ENCODE peak calls at places on chromosome 12, in ten cellular contexts. One of them, this sample, is unnamed.

GRCh38 chr12:67647547-67648305 is 819 bp upstream of the DYRK2 start:
- DNase-seq in NCI-H1105: peak; percentile 57
- DNase-seq in naive thymus-derived CD8-positive, alpha-beta T cell: peak; percentile 63
- DNase-seq in cardiac muscle cell: peak; percentile 89
- DNase-seq in T-helper 1 cell: peak; percentile 19
- DNase-seq in fibroblast of villous mesenchyme: peak; percentile 91
- DNase-seq in stimulated activated CD4-positive, alpha-beta T cell treated with anti-CD3 and anti-CD28 coated beads, Interleukin-4, amount 100 ng/mL, for 24 hours: peak; percentile 39
- DNase-seq in GM12878: no peak
- DNase-seq in upper lobe of left lung: peak; percentile 87
- DNase-seq in SJSA1: peak; percentile 83
- DNase-seq in this sample: peak; percentile 89

GRCh38 chr12:114314974-114315720 is 90.8 kb downstream of the TBX5 start:
- DNase-seq in stimulated activated CD4-positive, alpha-beta T cell treated with anti-CD3 and anti-CD28 coated beads, Interleukin-4, amount 100 ng/mL, for 24 hours: no peak
- DNase-seq in GM12878: no peak
- DNase-seq in cardiac muscle cell: no peak
- DNase-seq in NCI-H1105: no peak
- DNase-seq in fibroblast of villous mesenchyme: no peak
- DNase-seq in upper lobe of left lung: no peak
- DNase-seq in T-helper 1 cell: no peak
- DNase-seq in SJSA1: no peak
- DNase-seq in naive thymus-derived CD8-positive, alpha-beta T cell: no peak
- DNase-seq in this sample: no peak

GRCh38 chr12:98373019-98373554 is 142.3 kb upstream of the TMPO start:
- DNase-seq in cardiac muscle cell: peak; percentile 71
- DNase-seq in NCI-H1105: peak; percentile 60
- DNase-seq in T-helper 1 cell: no peak
- DNase-seq in fibroblast of villous mesenchyme: peak; percentile 50
- DNase-seq in stimulated activated CD4-positive, alpha-beta T cell treated with anti-CD3 and anti-CD28 coated beads, Interleukin-4, amount 100 ng/mL, for 24 hours: no peak
- DNase-seq in upper lobe of left lung: no peak
- DNase-seq in naive thymus-derived CD8-positive, alpha-beta T cell: no peak
- DNase-seq in GM12878: no peak
- DNase-seq in SJSA1: no peak
- DNase-seq in this sample: peak; percentile 57

GRCh38 chr12:110917467-110917866 is 2.9 kb downstream of the MYL2 start:
- DNase-seq in naive thymus-derived CD8-positive, alpha-beta T cell: no peak
- DNase-seq in GM12878: no peak
- DNase-seq in SJSA1: peak; percentile 75
- DNase-seq in stimulated activated CD4-positive, alpha-beta T cell treated with anti-CD3 and anti-CD28 coated beads, Interleukin-4, amount 100 ng/mL, for 24 hours: no peak
- DNase-seq in upper lobe of left lung: no peak
- DNase-seq in cardiac muscle cell: peak; percentile 86
- DNase-seq in T-helper 1 cell: no peak
- DNase-seq in NCI-H1105: no peak
- DNase-seq in fibroblast of villous mesenchyme: peak; percentile 7
- DNase-seq in this sample: no peak

GRCh38 chr12:100265732-100266131 is 1.1 kb downstream of the DEPDC4 start:
- DNase-seq in T-helper 1 cell: no peak
- DNase-seq in SJSA1: no peak
- DNase-seq in GM12878: no peak
- DNase-seq in naive thymus-derived CD8-positive, alpha-beta T cell: no peak
- DNase-seq in upper lobe of left lung: no peak
- DNase-seq in NCI-H1105: no peak
- DNase-seq in stimulated activated CD4-positive, alpha-beta T cell treated with anti-CD3 and anti-CD28 coated beads, Interleukin-4, amount 100 ng/mL, for 24 hours: no peak
- DNase-seq in fibroblast of villous mesenchyme: no peak
- DNase-seq in cardiac muscle cell: no peak
- DNase-seq in this sample: no peak

GRCh38 chr12:2395352-2395977 is 342.7 kb downstream of the CACNA1C start:
- DNase-seq in cardiac muscle cell: peak; percentile 55
- DNase-seq in naive thymus-derived CD8-positive, alpha-beta T cell: peak; percentile 21
- DNase-seq in T-helper 1 cell: no peak
- DNase-seq in upper lobe of left lung: no peak
- DNase-seq in fibroblast of villous mesenchyme: peak; percentile 51
- DNase-seq in SJSA1: peak; percentile 70
- DNase-seq in stimulated activated CD4-positive, alpha-beta T cell treated with anti-CD3 and anti-CD28 coated beads, Interleukin-4, amount 100 ng/mL, for 24 hours: peak; percentile 31
- DNase-seq in GM12878: no peak
- DNase-seq in NCI-H1105: no peak
- DNase-seq in this sample: peak; percentile 20

GRCh38 chr12:28114488-28114887 is 75.8 kb upstream of the CCDC91 start:
- DNase-seq in cardiac muscle cell: no peak
- DNase-seq in SJSA1: no peak
- DNase-seq in fibroblast of villous mesenchyme: no peak
- DNase-seq in GM12878: no peak
- DNase-seq in upper lobe of left lung: no peak
- DNase-seq in stimulated activated CD4-positive, alpha-beta T cell treated with anti-CD3 and anti-CD28 coated beads, Interleukin-4, amount 100 ng/mL, for 24 hours: no peak
- DNase-seq in T-helper 1 cell: no peak
- DNase-seq in naive thymus-derived CD8-positive, alpha-beta T cell: no peak
- DNase-seq in NCI-H1105: no peak
- DNase-seq in this sample: no peak

GRCh38 chr12:12158858-12159257 is 88.1 kb downstream of the BCL2L14 start:
- DNase-seq in SJSA1: no peak
- DNase-seq in stimulated activated CD4-positive, alpha-beta T cell treated with anti-CD3 and anti-CD28 coated beads, Interleukin-4, amount 100 ng/mL, for 24 hours: no peak
- DNase-seq in upper lobe of left lung: no peak
- DNase-seq in T-helper 1 cell: no peak
- DNase-seq in GM12878: no peak
- DNase-seq in fibroblast of villous mesenchyme: no peak
- DNase-seq in NCI-H1105: no peak
- DNase-seq in naive thymus-derived CD8-positive, alpha-beta T cell: no peak
- DNase-seq in cardiac muscle cell: peak; percentile 72
- DNase-seq in this sample: no peak

GRCh38 chr12:6735448-6736191 is 11.8 kb downstream of the COPS7A start:
- DNase-seq in SJSA1: no peak
- DNase-seq in cardiac muscle cell: peak; percentile 72
- DNase-seq in naive thymus-derived CD8-positive, alpha-beta T cell: no peak
- DNase-seq in stimulated activated CD4-positive, alpha-beta T cell treated with anti-CD3 and anti-CD28 coated beads, Interleukin-4, amount 100 ng/mL, for 24 hours: peak; percentile 36
- DNase-seq in upper lobe of left lung: peak; percentile 66
- DNase-seq in fibroblast of villous mesenchyme: peak; percentile 62
- DNase-seq in NCI-H1105: peak; percentile 62
- DNase-seq in T-helper 1 cell: no peak
- DNase-seq in GM12878: no peak
- DNase-seq in this sample: peak; percentile 36

GRCh38 chr12:65525501-65526141 is 247.1 kb downstream of the MSRB3 start:
- DNase-seq in upper lobe of left lung: no peak
- DNase-seq in naive thymus-derived CD8-positive, alpha-beta T cell: no peak
- DNase-seq in NCI-H1105: no peak
- DNase-seq in GM12878: no peak
- DNase-seq in SJSA1: peak; percentile 50
- DNase-seq in fibroblast of villous mesenchyme: peak; percentile 89
- DNase-seq in cardiac muscle cell: peak; percentile 35
- DNase-seq in T-helper 1 cell: no peak
- DNase-seq in stimulated activated CD4-positive, alpha-beta T cell treated with anti-CD3 and anti-CD28 coated beads, Interleukin-4, amount 100 ng/mL, for 24 hours: no peak
- DNase-seq in this sample: no peak

GRCh38 chr12:53963434-53964314 is 9.0 kb downstream of the HOXC12 start:
- DNase-seq in NCI-H1105: no peak
- DNase-seq in fibroblast of villous mesenchyme: no peak
- DNase-seq in SJSA1: peak; percentile 68
- DNase-seq in stimulated activated CD4-positive, alpha-beta T cell treated with anti-CD3 and anti-CD28 coated beads, Interleukin-4, amount 100 ng/mL, for 24 hours: no peak
- DNase-seq in cardiac muscle cell: no peak
- DNase-seq in upper lobe of left lung: peak; percentile 85
- DNase-seq in T-helper 1 cell: no peak
- DNase-seq in naive thymus-derived CD8-positive, alpha-beta T cell: no peak
- DNase-seq in GM12878: no peak
- DNase-seq in this sample: no peak

GRCh38 chr12:52203126-52203921 is 11.5 kb upstream of the KRT80 start:
- DNase-seq in naive thymus-derived CD8-positive, alpha-beta T cell: no peak
- DNase-seq in NCI-H1105: no peak
- DNase-seq in fibroblast of villous mesenchyme: peak; percentile 68
- DNase-seq in upper lobe of left lung: no peak
- DNase-seq in GM12878: no peak
- DNase-seq in cardiac muscle cell: peak; percentile 75
- DNase-seq in SJSA1: peak; percentile 89
- DNase-seq in stimulated activated CD4-positive, alpha-beta T cell treated with anti-CD3 and anti-CD28 coated beads, Interleukin-4, amount 100 ng/mL, for 24 hours: peak; percentile 9
- DNase-seq in T-helper 1 cell: no peak
- DNase-seq in this sample: peak; percentile 59

GRCh38 chr12:101671157-101671791 is 26.2 kb upstream of the CHPT1 start:
- DNase-seq in T-helper 1 cell: no peak
- DNase-seq in stimulated activated CD4-positive, alpha-beta T cell treated with anti-CD3 and anti-CD28 coated beads, Interleukin-4, amount 100 ng/mL, for 24 hours: peak; percentile 5
- DNase-seq in naive thymus-derived CD8-positive, alpha-beta T cell: peak; percentile 41
- DNase-seq in cardiac muscle cell: no peak
- DNase-seq in fibroblast of villous mesenchyme: no peak
- DNase-seq in GM12878: peak; percentile 36
- DNase-seq in SJSA1: no peak
- DNase-seq in upper lobe of left lung: no peak
- DNase-seq in NCI-H1105: no peak
- DNase-seq in this sample: no peak

GRCh38 chr12:109864916-109865315 is 15.4 kb downstream of the GLTP start:
- DNase-seq in GM12878: no peak
- DNase-seq in naive thymus-derived CD8-positive, alpha-beta T cell: no peak
- DNase-seq in NCI-H1105: no peak
- DNase-seq in cardiac muscle cell: no peak
- DNase-seq in fibroblast of villous mesenchyme: no peak
- DNase-seq in SJSA1: no peak
- DNase-seq in upper lobe of left lung: no peak
- DNase-seq in stimulated activated CD4-positive, alpha-beta T cell treated with anti-CD3 and anti-CD28 coated beads, Interleukin-4, amount 100 ng/mL, for 24 hours: no peak
- DNase-seq in T-helper 1 cell: no peak
- DNase-seq in this sample: no peak